ENCODE peak calls at places on chromosome 1, in ten cellular contexts. One of them, this sample, is unnamed.

GRCh38 chr1:22975694-22976093 is 3.0 kb upstream of the LACTBL1 start:
- DNase-seq in stomach: no peak
- DNase-seq in IMR-90: peak; percentile 13
- DNase-seq in A549: no peak
- DNase-seq in heart left ventricle: no peak
- DNase-seq in breast epithelium: no peak
- DNase-seq in H1: no peak
- DNase-seq in sigmoid colon: no peak
- DNase-seq in adrenal gland: peak; percentile 33
- DNase-seq in uterus: no peak
- DNase-seq in this sample: no peak

GRCh38 chr1:234730542-234731370 is 120.8 kb upstream of the IRF2BP2 start:
- DNase-seq in stomach: no peak
- DNase-seq in IMR-90: no peak
- DNase-seq in A549: no peak
- DNase-seq in heart left ventricle: no peak
- DNase-seq in breast epithelium: no peak
- DNase-seq in H1: no peak
- DNase-seq in sigmoid colon: peak; percentile 40
- DNase-seq in adrenal gland: no peak
- DNase-seq in uterus: no peak
- DNase-seq in this sample: no peak

GRCh38 chr1:222914861-222915632 is 100.2 kb downstream of the DISP1 start:
- DNase-seq in stomach: no peak
- DNase-seq in IMR-90: peak; percentile 88
- DNase-seq in A549: peak; percentile 47
- DNase-seq in heart left ventricle: no peak
- DNase-seq in breast epithelium: no peak
- DNase-seq in H1: no peak
- DNase-seq in sigmoid colon: no peak
- DNase-seq in adrenal gland: no peak
- DNase-seq in uterus: no peak
- DNase-seq in this sample: no peak

GRCh38 chr1:52970149-52970548 is 43.1 kb downstream of the SCP2 start:
- DNase-seq in stomach: no peak
- DNase-seq in IMR-90: peak; percentile 20
- DNase-seq in A549: peak; percentile 20
- DNase-seq in heart left ventricle: no peak
- DNase-seq in breast epithelium: no peak
- DNase-seq in H1: no peak
- DNase-seq in sigmoid colon: no peak
- DNase-seq in adrenal gland: no peak
- DNase-seq in uterus: no peak
- DNase-seq in this sample: no peak

GRCh38 chr1:204314893-204315735 is 44.6 kb downstream of the PLEKHA6 start:
- DNase-seq in stomach: no peak
- DNase-seq in IMR-90: no peak
- DNase-seq in A549: no peak
- DNase-seq in heart left ventricle: no peak
- DNase-seq in breast epithelium: no peak
- DNase-seq in H1: no peak
- DNase-seq in sigmoid colon: no peak
- DNase-seq in adrenal gland: no peak
- DNase-seq in uterus: no peak
- DNase-seq in this sample: no peak

GRCh38 chr1:10398278-10398733 is 558 bp upstream of the PGD start:
- DNase-seq in stomach: no peak
- DNase-seq in IMR-90: no peak
- DNase-seq in A549: no peak
- DNase-seq in heart left ventricle: no peak
- DNase-seq in breast epithelium: no peak
- DNase-seq in H1: no peak
- DNase-seq in sigmoid colon: no peak
- DNase-seq in adrenal gland: no peak
- DNase-seq in uterus: no peak
- DNase-seq in this sample: no peak

GRCh38 chr1:12539705-12540579 is 78.1 kb downstream of the DHRS3 start:
- DNase-seq in stomach: peak; percentile 60
- DNase-seq in IMR-90: peak; percentile 93
- DNase-seq in A549: peak; percentile 90
- DNase-seq in heart left ventricle: peak; percentile 78
- DNase-seq in breast epithelium: peak; percentile 81
- DNase-seq in H1: peak; percentile 74
- DNase-seq in sigmoid colon: peak; percentile 97
- DNase-seq in adrenal gland: peak; percentile 36
- DNase-seq in uterus: peak; percentile 88
- DNase-seq in this sample: peak; percentile 74

GRCh38 chr1:208219659-208220282 is 24.4 kb downstream of the PLXNA2 start:
- DNase-seq in stomach: no peak
- DNase-seq in IMR-90: peak; percentile 61
- DNase-seq in A549: no peak
- DNase-seq in heart left ventricle: peak; percentile 90
- DNase-seq in breast epithelium: peak; percentile 82
- DNase-seq in H1: no peak
- DNase-seq in sigmoid colon: peak; percentile 84
- DNase-seq in adrenal gland: peak; percentile 29
- DNase-seq in uterus: peak; percentile 77
- DNase-seq in this sample: no peak

GRCh38 chr1:234921266-234922062 is 207.2 kb downstream of the TOMM20 start:
- DNase-seq in stomach: peak; percentile 75
- DNase-seq in IMR-90: peak; percentile 70
- DNase-seq in A549: no peak
- DNase-seq in heart left ventricle: peak; percentile 50
- DNase-seq in breast epithelium: no peak
- DNase-seq in H1: no peak
- DNase-seq in sigmoid colon: peak; percentile 17
- DNase-seq in adrenal gland: peak; percentile 57
- DNase-seq in uterus: no peak
- DNase-seq in this sample: no peak

GRCh38 chr1:37016121-37016520 is 18.2 kb downstream of the GRIK3 start:
- DNase-seq in stomach: no peak
- DNase-seq in IMR-90: no peak
- DNase-seq in A549: no peak
- DNase-seq in heart left ventricle: no peak
- DNase-seq in breast epithelium: no peak
- DNase-seq in H1: no peak
- DNase-seq in sigmoid colon: no peak
- DNase-seq in adrenal gland: no peak
- DNase-seq in uterus: no peak
- DNase-seq in this sample: no peak

GRCh38 chr1:222817529-222817928 is 2.7 kb downstream of the DISP1 start:
- DNase-seq in stomach: no peak
- DNase-seq in IMR-90: peak; percentile 99
- DNase-seq in A549: peak; percentile 51
- DNase-seq in heart left ventricle: peak; percentile 32
- DNase-seq in breast epithelium: no peak
- DNase-seq in H1: no peak
- DNase-seq in sigmoid colon: no peak
- DNase-seq in adrenal gland: peak; percentile 30
- DNase-seq in uterus: no peak
- DNase-seq in this sample: peak; percentile 19

GRCh38 chr1:109864063-109864822 is 46.4 kb upstream of the CSF1 start:
- DNase-seq in stomach: no peak
- DNase-seq in IMR-90: peak; percentile 28
- DNase-seq in A549: no peak
- DNase-seq in heart left ventricle: no peak
- DNase-seq in breast epithelium: no peak
- DNase-seq in H1: no peak
- DNase-seq in sigmoid colon: no peak
- DNase-seq in adrenal gland: no peak
- DNase-seq in uterus: no peak
- DNase-seq in this sample: no peak

GRCh38 chr1:235160965-235161684 is at the start of gene RBM34:
- DNase-seq in stomach: peak; percentile 94
- DNase-seq in IMR-90: peak; percentile 88
- DNase-seq in A549: peak; percentile 89
- DNase-seq in heart left ventricle: peak; percentile 93
- DNase-seq in breast epithelium: peak; percentile 82
- DNase-seq in H1: peak; percentile 96
- DNase-seq in sigmoid colon: peak; percentile 95
- DNase-seq in adrenal gland: peak; percentile 95
- DNase-seq in uterus: peak; percentile 92
- DNase-seq in this sample: peak; percentile 89

GRCh38 chr1:193310569-193310968 is 124.2 kb upstream of the B3GALT2 start:
- DNase-seq in stomach: no peak
- DNase-seq in IMR-90: no peak
- DNase-seq in A549: no peak
- DNase-seq in heart left ventricle: no peak
- DNase-seq in breast epithelium: no peak
- DNase-seq in H1: no peak
- DNase-seq in sigmoid colon: no peak
- DNase-seq in adrenal gland: no peak
- DNase-seq in uterus: no peak
- DNase-seq in this sample: no peak

DNA sequence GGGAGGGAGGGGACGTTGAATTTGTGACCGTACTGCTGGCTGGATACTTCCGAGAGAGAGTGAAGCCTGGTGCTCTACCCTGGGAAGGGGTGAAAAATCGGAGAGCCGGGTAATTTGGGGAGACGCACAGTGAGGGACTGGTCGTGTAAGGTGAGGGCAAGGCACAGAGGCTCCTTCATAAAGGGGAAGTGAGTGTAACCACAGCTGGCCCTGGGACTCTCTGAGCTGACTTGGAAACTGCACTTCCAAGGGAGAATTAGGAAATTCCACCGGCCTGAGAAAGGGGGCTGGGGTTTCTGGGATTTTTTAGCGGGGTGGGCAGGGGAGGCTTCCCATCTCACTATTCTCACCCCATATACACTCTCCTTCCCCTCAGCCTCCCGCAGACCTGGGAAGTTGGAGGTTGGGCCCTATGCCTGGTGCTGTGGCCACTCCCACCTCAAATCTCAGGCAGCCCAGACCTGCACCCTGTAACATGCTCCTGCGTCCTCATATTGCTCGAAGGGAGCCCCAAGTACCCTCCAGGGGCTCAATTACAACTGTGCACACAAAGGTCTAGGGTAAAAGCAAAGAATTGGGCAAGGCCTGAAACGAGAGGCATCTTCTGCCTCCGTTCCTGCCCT is 88.2 kb upstream of the IPO9 start:
- DNase-seq in stomach: no peak
- DNase-seq in IMR-90: no peak
- DNase-seq in A549: no peak
- DNase-seq in heart left ventricle: no peak
- DNase-seq in breast epithelium: no peak
- DNase-seq in H1: no peak
- DNase-seq in sigmoid colon: peak; percentile 79
- DNase-seq in adrenal gland: no peak
- DNase-seq in uterus: no peak
- DNase-seq in this sample: no peak
- H3K4me1 ChIP-seq in stomach: peaks cover 15% of the 10 kb centered on the region
- H3K4me1 ChIP-seq in IMR-90: peaks cover 47% of the 10 kb centered on the region
- H3K4me1 ChIP-seq in A549: peaks cover 15% of the 10 kb centered on the region
- H3K4me1 ChIP-seq in heart left ventricle: peaks cover 86% of the 10 kb centered on the region
- H3K4me1 ChIP-seq in breast epithelium: peaks cover 2% of the 10 kb centered on the region
- H3K4me1 ChIP-seq in H1: peaks cover 40% of the 10 kb centered on the region
- H3K4me1 ChIP-seq in sigmoid colon: peaks cover 67% of the 10 kb centered on the region
- H3K4me1 ChIP-seq in adrenal gland: peaks cover 22% of the 10 kb centered on the region
- H3K4me1 ChIP-seq in uterus: no peaks in the 10 kb centered on the region
- H3K4me1 ChIP-seq in this sample: peaks cover 42% of the 10 kb centered on the region

GRCh38 chr1:163650624-163651023 is 328.9 kb downstream of the NUF2 start:
- DNase-seq in stomach: no peak
- DNase-seq in IMR-90: no peak
- DNase-seq in A549: no peak
- DNase-seq in heart left ventricle: no peak
- DNase-seq in breast epithelium: no peak
- DNase-seq in H1: no peak
- DNase-seq in sigmoid colon: no peak
- DNase-seq in adrenal gland: no peak
- DNase-seq in uterus: no peak
- DNase-seq in this sample: no peak

GRCh38 chr1:163661386-163661785 is 339.6 kb downstream of the NUF2 start:
- DNase-seq in stomach: no peak
- DNase-seq in IMR-90: no peak
- DNase-seq in A549: no peak
- DNase-seq in heart left ventricle: no peak
- DNase-seq in breast epithelium: no peak
- DNase-seq in H1: no peak
- DNase-seq in sigmoid colon: no peak
- DNase-seq in adrenal gland: no peak
- DNase-seq in uterus: no peak
- DNase-seq in this sample: no peak

GRCh38 chr1:163656367-163656766 is 334.6 kb downstream of the NUF2 start:
- DNase-seq in stomach: no peak
- DNase-seq in IMR-90: no peak
- DNase-seq in A549: no peak
- DNase-seq in heart left ventricle: no peak
- DNase-seq in breast epithelium: no peak
- DNase-seq in H1: no peak
- DNase-seq in sigmoid colon: no peak
- DNase-seq in adrenal gland: no peak
- DNase-seq in uterus: no peak
- DNase-seq in this sample: no peak

GRCh38 chr1:163652441-163652840 is 330.7 kb downstream of the NUF2 start:
- DNase-seq in stomach: no peak
- DNase-seq in IMR-90: no peak
- DNase-seq in A549: no peak
- DNase-seq in heart left ventricle: no peak
- DNase-seq in breast epithelium: no peak
- DNase-seq in H1: no peak
- DNase-seq in sigmoid colon: no peak
- DNase-seq in adrenal gland: no peak
- DNase-seq in uterus: no peak
- DNase-seq in this sample: no peak

GRCh38 chr1:163655565-163655964 is 333.8 kb downstream of the NUF2 start:
- DNase-seq in stomach: no peak
- DNase-seq in IMR-90: no peak
- DNase-seq in A549: no peak
- DNase-seq in heart left ventricle: no peak
- DNase-seq in breast epithelium: no peak
- DNase-seq in H1: no peak
- DNase-seq in sigmoid colon: no peak
- DNase-seq in adrenal gland: no peak
- DNase-seq in uterus: no peak
- DNase-seq in this sample: no peak
- H3K27ac ChIP-seq in stomach: no peak overlapping the region
- H3K27ac ChIP-seq in IMR-90: no peak overlapping the region
- H3K27ac ChIP-seq in A549: no peak overlapping the region
- H3K27ac ChIP-seq in heart left ventricle: no peak overlapping the region
- H3K27ac ChIP-seq in breast epithelium: peak overlapping the region; percentile 22
- H3K27ac ChIP-seq in H1: no peak overlapping the region
- H3K27ac ChIP-seq in sigmoid colon: no peak overlapping the region
- H3K27ac ChIP-seq in adrenal gland: no peak overlapping the region
- H3K27ac ChIP-seq in uterus: peak overlapping the region; percentile 42
- H3K27ac ChIP-seq in this sample: no peak overlapping the region

GRCh38 chr1:154941332-154941995 is 4.9 kb upstream of the PMVK start:
- DNase-seq in stomach: peak; percentile 48
- DNase-seq in IMR-90: no peak
- DNase-seq in A549: no peak
- DNase-seq in heart left ventricle: no peak
- DNase-seq in breast epithelium: no peak
- DNase-seq in H1: no peak
- DNase-seq in sigmoid colon: no peak
- DNase-seq in adrenal gland: peak; percentile 96
- DNase-seq in uterus: no peak
- DNase-seq in this sample: no peak
- TF ChIP-seq POLR2A in stomach: no peak
- TF ChIP-seq POLR2A in IMR-90: no peak
- TF ChIP-seq POLR2A in A549: no peak
- TF ChIP-seq POLR2A in heart left ventricle: no peak
- TF ChIP-seq POLR2A in breast epithelium: no peak
- TF ChIP-seq POLR2A in H1: no peak
- TF ChIP-seq POLR2A in sigmoid colon: no peak
- TF ChIP-seq POLR2A in adrenal gland: peak; percentile 17
- TF ChIP-seq POLR2A in uterus: no peak
- TF ChIP-seq POLR2A in this sample: no peak

GRCh38 chr1:24805534-24806301 is 60.5 kb downstream of the CLIC4 start:
- DNase-seq in stomach: no peak
- DNase-seq in IMR-90: peak; percentile 89
- DNase-seq in A549: no peak
- DNase-seq in heart left ventricle: peak; percentile 60
- DNase-seq in breast epithelium: no peak
- DNase-seq in H1: no peak
- DNase-seq in sigmoid colon: no peak
- DNase-seq in adrenal gland: peak; percentile 39
- DNase-seq in uterus: no peak
- DNase-seq in this sample: no peak
- H3K4me1 ChIP-seq in stomach: peaks cover 11% of the 10 kb centered on the region
- H3K4me1 ChIP-seq in IMR-90: peaks cover 5% of the 10 kb centered on the region
- H3K4me1 ChIP-seq in A549: peaks cover 8% of the 10 kb centered on the region
- H3K4me1 ChIP-seq in heart left ventricle: peaks cover 81% of the 10 kb centered on the region
- H3K4me1 ChIP-seq in breast epithelium: no peaks in the 10 kb centered on the region
- H3K4me1 ChIP-seq in H1: no peaks in the 10 kb centered on the region
- H3K4me1 ChIP-seq in sigmoid colon: peaks cover 45% of the 10 kb centered on the region
- H3K4me1 ChIP-seq in adrenal gland: peaks cover 24% of the 10 kb centered on the region
- H3K4me1 ChIP-seq in uterus: no peaks in the 10 kb centered on the region
- H3K4me1 ChIP-seq in this sample: peaks cover 88% of the 10 kb centered on the region

This sample was measured in tibial nerve.